ENCODE peak calls at places on chromosomes 7 and 10, in six cellular contexts. M is hepatocyte, S is fibroblast of lung, C is HCT116, U is neural progenitor cell, Z is osteoblast. K is an unnamed sample. For H4K20me1, the result is how much of the 10 kb centered on the place peaks cover.

GRCh38 chr7:94223375-94224084 is 171.2 kb upstream of the COL1A2 start:
- DNase-seq in M (peak), S (peak), C (peak), U (peak), Z (no peak), K (peak)

GRCh38 chr10:94194256-94194655 is 168.5 kb downstream of the NOC3L start:
- DNase-seq in M (peak), S (peak), C (no peak), U (no peak), Z (no peak), K (peak)

GRCh38 chr7:54860003-54860775 is 101.2 kb upstream of the SEC61G start:
- DNase-seq in M (no peak), S (no peak), C (no peak), U (no peak), Z (no peak), K (no peak)

GRCh38 chr10:13877154-13877909 is 290.6 kb downstream of the PRPF18 start:
- DNase-seq in M (no peak), S (peak), C (no peak), U (no peak), Z (peak), K (no peak)

GRCh38 chr10:27536437-27536836 is 32.3 kb downstream of the RAB18 start:
- DNase-seq in M (no peak), S (no peak), C (no peak), U (no peak), Z (no peak), K (no peak)

GRCh38 chr7:44533301-44534055 is 7.7 kb downstream of the NPC1L1 start:
- DNase-seq in M (no peak), S (peak), C (no peak), U (no peak), Z (peak), K (no peak)

GRCh38 chr10:16732376-16732775 is 84.8 kb downstream of the RSU1 start:
- DNase-seq in M (no peak), S (no peak), C (no peak), U (no peak), Z (no peak), K (peak)

GRCh38 chr7:151080091-151080521 is 503 bp downstream of the FASTK start:
- DNase-seq in M (peak), S (no peak), C (no peak), U (peak), Z (peak), K (no peak)

GRCh38 chr7:123712619-123713018 is 36.2 kb downstream of the WASL start:
- DNase-seq in M (no peak), S (peak), C (no peak), U (no peak), Z (no peak), K (no peak)

GRCh38 chr10:119139464-119140067 is 25.9 kb downstream of the SFXN4 start:
- DNase-seq in M (no peak), S (peak), C (peak), U (peak), Z (no peak), K (peak)

GRCh38 chr10:71272122-71272771 is 46.8 kb upstream of the SLC29A3 start:
- DNase-seq in M (no peak), S (peak), C (no peak), U (no peak), Z (peak), K (peak)

GRCh38 chr10:83886871-83887270 is 252.4 kb upstream of the GHITM start:
- DNase-seq in M (no peak), S (no peak), C (no peak), U (no peak), Z (no peak), K (no peak)

GRCh38 chr7:132145466-132145865 is 430.8 kb downstream of the PLXNA4 start:
- DNase-seq in M (peak), S (peak), C (no peak), U (peak), Z (peak), K (peak)

GRCh38 chr7:133614251-133614650 is 361.4 kb downstream of the EXOC4 start:
- DNase-seq in M (no peak), S (no peak), C (no peak), U (no peak), Z (no peak), K (no peak)

GRCh38 chr10:121157998-121158397 is 306.8 kb downstream of the WDR11 start:
- DNase-seq in M (peak), S (no peak), C (no peak), U (no peak), Z (no peak), K (no peak)

GRCh38 chr10:58209669-58210068 is 58.0 kb downstream of the IPMK start:
- DNase-seq in M (no peak), S (peak), C (no peak), U (no peak), Z (no peak), K (no peak)

GRCh38 chr10:125158528-125159485 is 1.6 kb downstream of the CTBP2 start:
- DNase-seq in M (peak), S (peak), C (no peak), U (peak), Z (peak), K (peak)

GRCh38 chr10:88926484-88927249 is 25.9 kb downstream of the ACTA2 start:
- DNase-seq in M (no peak), S (peak), C (no peak), U (no peak), Z (no peak), K (no peak)

GRCh38 chr10:34131152-34131551 is 683.9 kb downstream of the PARD3 start:
- DNase-seq in M (no peak), S (no peak), C (no peak), U (no peak), Z (no peak), K (no peak)

GRCh38 chr10:73790886-73791625 is 5.7 kb downstream of the ZSWIM8 start:
- DNase-seq in M (no peak), S (no peak), C (no peak), U (no peak), Z (peak), K (no peak)

GRCh38 chr10:100999742-101000601 is at the start of gene LZTS2:
- DNase-seq in M (peak), S (peak), C (no peak), U (peak), Z (peak), K (no peak)

GRCh38 chr7:151595702-151596340 is 76.1 kb upstream of the RHEB start:
- DNase-seq in M (no peak), S (no peak), C (no peak), U (no peak), Z (no peak), K (no peak)

GRCh38 chr10:51170518-51171245 is 96.4 kb downstream of the PRKG1 start:
- DNase-seq in M (no peak), S (peak), C (no peak), U (no peak), Z (peak), K (peak)

GRCh38 chr10:110498982-110499795 is 1.5 kb downstream of the DUSP5 start:
- DNase-seq in M (peak), S (peak), C (no peak), U (peak), Z (peak), K (peak)

GRCh38 chr7:142391191-142391992 is 133.5 kb upstream of the PRSS58 start:
- DNase-seq in M (peak), S (no peak), C (peak), U (peak), Z (peak), K (peak)

GRCh38 chr7:140983802-140984201 is 30.9 kb downstream of the MRPS33 start:
- DNase-seq in M (no peak), S (peak), C (peak), U (peak), Z (no peak), K (peak)

GRCh38 chr7:11261470-11261869 is 287.8 kb downstream of the PHF14 start:
- DNase-seq in M (peak), S (no peak), C (peak), U (no peak), Z (no peak), K (peak)

GRCh38 chr10:127227027-127227426 is 30.6 kb upstream of the INSYN2A start:
- DNase-seq in M (no peak), S (no peak), C (no peak), U (no peak), Z (no peak), K (no peak)

GRCh38 chr7:55641811-55642210 is 69.5 kb upstream of the VOPP1 start:
- DNase-seq in M (no peak), S (no peak), C (no peak), U (no peak), Z (no peak), K (peak)

GRCh38 chr7:131466735-131467365 is 89.6 kb downstream of the PODXL start:
- DNase-seq in M (no peak), S (no peak), C (no peak), U (no peak), Z (no peak), K (no peak)

GRCh38 chr7:30199271-30199670 is 64.5 kb downstream of the MTURN start:
- DNase-seq in M (no peak), S (no peak), C (no peak), U (no peak), Z (no peak), K (no peak)

GRCh38 chr10:77037735-77038411 is 599.7 kb downstream of the KCNMA1 start:
- DNase-seq in M (no peak), S (no peak), C (no peak), U (peak), Z (no peak), K (no peak)

GRCh38 chr10:112115781-112116385 is 67.7 kb downstream of the GPAM start:
- DNase-seq in M (peak), S (peak), C (peak), U (peak), Z (no peak), K (peak)

GRCh38 chr7:11969627-11970026 is 137.6 kb upstream of the THSD7A start:
- DNase-seq in M (no peak), S (no peak), C (no peak), U (peak), Z (no peak), K (no peak)

GRCh38 chr7:130207642-130208041 is at the start of gene SSMEM1:
- DNase-seq in M (peak), S (peak), C (no peak), U (no peak), Z (peak), K (peak)

GRCh38 chr10:16381083-16381482 is 55.7 kb upstream of the PTER start:
- DNase-seq in M (peak), S (no peak), C (peak), U (no peak), Z (no peak), K (peak)

DNA sequence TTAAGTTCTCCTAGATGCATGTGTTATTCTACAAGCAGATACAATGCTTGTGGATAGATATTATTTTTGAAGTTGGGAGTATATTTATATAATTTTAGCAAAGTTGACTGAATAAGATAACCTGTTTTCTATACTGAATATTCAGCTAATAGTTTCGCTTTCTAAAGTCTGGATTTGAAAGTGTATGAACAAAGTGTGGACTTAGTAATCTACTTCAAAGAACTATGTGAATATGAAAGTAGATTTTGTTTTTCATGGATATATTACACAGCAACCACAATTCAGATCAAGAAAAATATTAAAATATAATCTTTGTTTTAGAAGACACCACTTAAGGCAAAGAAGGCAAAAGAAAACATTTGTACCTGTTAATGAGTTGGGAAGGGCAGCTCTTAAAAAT is 78.8 kb downstream of the ZEB1 start:
- DNase-seq in M (no peak), S (no peak), C (no peak), U (no peak), Z (no peak), K (no peak)
- H4K20me1 ChIP-seq in M (under half), S (under half), C (under half), U (under half), Z (under half), K (under half)

GRCh38 chr10:35367991-35368390 is 31.7 kb downstream of the CCNY start:
- DNase-seq in M (no peak), S (no peak), C (no peak), U (no peak), Z (no peak), K (no peak)
- H4K20me1 ChIP-seq in M (under half), S (under half), C (under half), U (half or more), Z (half or more), K (under half)

GRCh38 chr7:23380961-23381360 is 81.8 kb downstream of the MALSU1 start:
- DNase-seq in M (no peak), S (no peak), C (no peak), U (no peak), Z (no peak), K (no peak)

GRCh38 chr7:23378996-23379395 is 79.9 kb downstream of the MALSU1 start:
- DNase-seq in M (no peak), S (no peak), C (no peak), U (no peak), Z (no peak), K (no peak)

GRCh38 chr7:23380556-23380955 is 81.4 kb downstream of the MALSU1 start:
- DNase-seq in M (no peak), S (no peak), C (no peak), U (no peak), Z (no peak), K (no peak)

GRCh38 chr7:23373151-23374004 is 74.2 kb downstream of the MALSU1 start:
- DNase-seq in M (no peak), S (peak), C (no peak), U (no peak), Z (no peak), K (peak)

DNA sequence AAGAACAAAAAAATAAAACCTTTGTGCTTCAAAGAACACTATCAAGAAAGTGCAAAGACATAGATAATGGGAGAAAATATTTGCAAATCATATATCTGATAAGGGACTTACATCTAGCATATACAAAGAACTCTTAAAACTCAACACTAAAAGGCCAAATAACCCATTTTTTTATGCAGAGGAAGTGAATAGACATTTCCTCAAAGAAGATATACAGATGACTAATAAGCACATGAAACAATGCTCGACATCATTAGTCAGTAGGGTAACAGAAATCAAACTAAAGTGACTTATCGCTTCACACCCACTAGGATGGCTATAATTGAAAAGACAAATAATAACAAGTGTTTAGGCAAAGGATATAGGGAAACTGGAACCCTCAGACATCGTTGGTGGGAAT is 78.0 kb downstream of the MALSU1 start:
- DNase-seq in M (no peak), S (peak), C (no peak), U (no peak), Z (no peak), K (peak)
- H4K20me1 ChIP-seq in M (under half), S (under half), C (under half), U (half or more), Z (under half), K (under half)

DNA sequence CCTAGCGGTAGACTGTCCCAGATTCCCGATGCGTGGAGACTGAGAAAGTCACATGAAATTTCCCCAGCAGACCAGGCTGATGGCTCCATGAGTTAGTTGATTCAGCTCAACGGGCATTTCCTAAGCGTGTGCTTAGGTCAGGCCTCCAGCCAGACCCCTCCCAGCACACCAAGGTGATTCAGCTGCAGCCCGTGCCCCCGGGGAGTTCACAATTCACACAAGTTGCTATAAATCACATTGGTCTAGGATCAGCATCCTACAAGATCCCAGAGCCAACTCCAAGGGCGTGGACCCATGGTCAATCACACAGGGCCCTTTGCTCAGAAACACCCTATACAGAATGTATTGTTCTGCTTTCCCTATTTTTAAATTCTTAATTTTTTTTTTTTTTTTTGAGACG is 17.1 kb downstream of the CHST15 start:
- DNase-seq in M (no peak), S (no peak), C (no peak), U (no peak), Z (peak), K (no peak)
- H4K20me1 ChIP-seq in M (under half), S (under half), C (under half), U (under half), Z (under half), K (under half)

GRCh38 chr10:103687718-103688117 is 167.7 kb downstream of the SH3PXD2A start:
- DNase-seq in M (no peak), S (no peak), C (no peak), U (no peak), Z (no peak), K (no peak)
- H4K20me1 ChIP-seq in M (under half), S (under half), C (under half), U (under half), Z (under half), K (under half)

K was measured in PC-3.